ENCODE peak calls at places on chromosomes 5 and 9, in six cellular contexts. B is aorta; P is cardiac muscle cell; K is CD4-positive, CD25-positive, alpha-beta regulatory T cell; Z is heart left ventricle; V is colonic mucosa. W is an unnamed sample. For H3K4me1, the result is how much of the 10 kb centered on the place peaks cover.

GRCh38 chr5:133244242-133244641 is 192.4 kb downstream of the HSPA4 start:
- DNase-seq in P (no peak), B (peak), Z (no peak), K (no peak), V (no peak), W (no peak)

GRCh38 chr5:26121343-26121742 is 917.0 kb downstream of the CDH9 start:
- DNase-seq in B (no peak), V (no peak), Z (no peak), P (no peak), K (no peak), W (no peak)

GRCh38 chr5:151602806-151603205 is 11.7 kb upstream of the FAT2 start:
- DNase-seq in K (no peak), Z (no peak), P (peak), B (no peak), V (no peak), W (no peak)

GRCh38 chr5:73031839-73032238 is 76.0 kb downstream of the FCHO2 start:
- DNase-seq in V (no peak), K (no peak), Z (no peak), P (peak), B (no peak), W (peak)

GRCh38 chr9:90858505-90858904 is 56.9 kb downstream of the SYK start:
- DNase-seq in V (no peak), Z (no peak), B (no peak), K (no peak), P (no peak), W (no peak)

GRCh38 chr5:173304591-173304988 is 23.6 kb downstream of the STC2 start:
- DNase-seq in P (no peak), B (no peak), K (no peak), V (no peak), Z (no peak), W (no peak)

GRCh38 chr9:131578778-131579504 is 33.6 kb downstream of the PRRT1B start:
- DNase-seq in Z (no peak), V (no peak), P (no peak), K (peak), B (peak), W (no peak)

GRCh38 chr5:87260604-87261200 is 7.0 kb upstream of the RASA1 start:
- DNase-seq in B (no peak), V (no peak), K (no peak), Z (no peak), P (no peak), W (no peak)

GRCh38 chr5:167814828-167815227 is 476.6 kb upstream of the WWC1 start:
- DNase-seq in B (no peak), P (peak), K (no peak), Z (no peak), V (no peak), W (peak)

GRCh38 chr5:14041528-14042184 is 97.2 kb upstream of the DNAH5 start:
- DNase-seq in K (no peak), V (no peak), Z (no peak), B (no peak), P (no peak), W (no peak)

GRCh38 chr9:95131023-95131943 is 186.2 kb downstream of the FANCC start:
- DNase-seq in P (peak), Z (peak), V (peak), K (peak), B (peak), W (no peak)

GRCh38 chr9:13529321-13530104 is 250.0 kb upstream of the MPDZ start:
- DNase-seq in V (no peak), P (no peak), K (no peak), B (no peak), Z (no peak), W (no peak)

GRCh38 chr9:91495450-91495849 is 71.8 kb upstream of the NFIL3 start:
- DNase-seq in V (no peak), P (peak), Z (no peak), K (no peak), B (no peak), W (no peak)

GRCh38 chr9:107251756-107252322 is 31.2 kb upstream of the RAD23B start:
- DNase-seq in V (no peak), B (no peak), Z (peak), P (peak), K (no peak), W (no peak)

GRCh38 chr5:168291281-168291960 is at the start of gene WWC1:
- DNase-seq in K (peak), B (no peak), P (peak), Z (no peak), V (peak), W (peak)

GRCh38 chr5:177494356-177495195 is 2.8 kb downstream of the PDLIM7 start:
- DNase-seq in Z (peak), B (peak), K (no peak), P (peak), V (peak), W (peak)

GRCh38 chr9:93900436-93900819 is 54.7 kb downstream of the BARX1 start:
- DNase-seq in Z (no peak), K (no peak), P (no peak), V (no peak), B (no peak), W (no peak)

GRCh38 chr9:28032178-28032532 is 458.9 kb upstream of the C9orf72 start:
- DNase-seq in K (no peak), P (no peak), B (no peak), Z (no peak), V (no peak), W (no peak)

GRCh38 chr9:124365045-124365444 is 50.2 kb downstream of the PSMB7 start:
- DNase-seq in B (no peak), P (no peak), V (no peak), Z (no peak), K (no peak), W (no peak)

GRCh38 chr5:66697796-66698564 is 101.8 kb downstream of the MAST4 start:
- DNase-seq in B (no peak), P (no peak), K (no peak), V (no peak), Z (no peak), W (no peak)

GRCh38 chr9:113963017-113963620 is 87.0 kb downstream of the ZNF618 start:
- DNase-seq in B (peak), K (no peak), Z (peak), P (peak), V (peak), W (no peak)

GRCh38 chr5:150045512-150045911 is 40.8 kb downstream of the CSF1R start:
- DNase-seq in V (no peak), K (no peak), Z (no peak), B (no peak), P (no peak), W (no peak)

GRCh38 chr9:112546149-112547012 is 59.8 kb downstream of the KIAA1958 start:
- DNase-seq in P (peak), B (no peak), V (no peak), Z (no peak), K (no peak), W (no peak)

GRCh38 chr5:156375895-156376495 is 49.0 kb downstream of the SGCD start:
- DNase-seq in Z (no peak), V (no peak), B (no peak), P (no peak), K (no peak), W (no peak)

GRCh38 chr9:137456061-137456863 is 2.9 kb downstream of the NSMF start:
- DNase-seq in P (peak), K (no peak), B (peak), V (no peak), Z (peak), W (no peak)

GRCh38 chr5:151617841-151618710 is 26.9 kb upstream of the FAT2 start:
- DNase-seq in V (no peak), Z (no peak), K (no peak), P (no peak), B (no peak), W (no peak)

GRCh38 chr5:149959406-149960236 is 937 bp upstream of the SLC26A2 start:
- DNase-seq in Z (no peak), K (peak), B (no peak), P (peak), V (no peak), W (no peak)

GRCh38 chr5:132064738-132065331 is 4.4 kb downstream of the IL3 start:
- DNase-seq in P (peak), B (peak), V (peak), Z (peak), K (peak), W (peak)

GRCh38 chr5:50963647-50964584 is 297.5 kb downstream of the PARP8 start:
- DNase-seq in Z (no peak), V (no peak), P (no peak), B (no peak), K (no peak), W (no peak)
- H3K4me3 ChIP-seq in Z (peak), V (peak), P (peak), B (peak), K (no peak), W (peak)

DNA sequence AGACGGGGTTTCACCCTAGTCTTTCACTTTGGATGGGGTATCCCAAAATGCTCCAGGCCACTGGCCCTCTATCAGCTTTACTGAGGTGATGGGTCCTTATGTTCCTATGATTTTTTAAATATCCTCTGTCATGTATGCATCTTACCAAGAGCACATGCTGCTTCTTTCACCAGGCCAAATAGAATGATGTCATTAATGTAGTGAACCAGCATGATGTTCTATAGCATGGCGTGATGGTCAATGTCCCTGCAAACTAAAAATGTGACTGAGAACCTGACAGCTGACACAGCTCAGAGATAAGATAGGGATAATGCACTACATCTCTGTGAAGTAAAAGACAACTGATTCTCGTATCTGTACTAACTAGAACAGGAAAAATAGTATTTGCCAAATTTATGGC is 103.6 kb downstream of the SLC1A3 start:
- DNase-seq in V (no peak), P (no peak), B (no peak), Z (no peak), K (no peak), W (no peak)
- H3K4me1 ChIP-seq in V (under half), P (under half), B (under half), Z (under half), K (under half), W (under half)

GRCh38 chr5:180785151-180785781 is 17.3 kb downstream of the MGAT1 start:
- DNase-seq in K (no peak), P (no peak), V (peak), B (no peak), Z (no peak), W (no peak)

GRCh38 chr5:180787025-180787424 is 15.6 kb downstream of the MGAT1 start:
- DNase-seq in Z (no peak), K (no peak), P (no peak), V (no peak), B (no peak), W (no peak)

GRCh38 chr5:180786398-180787005 is 16.1 kb downstream of the MGAT1 start:
- DNase-seq in K (no peak), P (no peak), Z (no peak), V (peak), B (no peak), W (peak)

GRCh38 chr5:180784497-180785097 is 18.0 kb downstream of the MGAT1 start:
- DNase-seq in Z (peak), K (peak), P (peak), B (peak), V (peak), W (no peak)

DNA sequence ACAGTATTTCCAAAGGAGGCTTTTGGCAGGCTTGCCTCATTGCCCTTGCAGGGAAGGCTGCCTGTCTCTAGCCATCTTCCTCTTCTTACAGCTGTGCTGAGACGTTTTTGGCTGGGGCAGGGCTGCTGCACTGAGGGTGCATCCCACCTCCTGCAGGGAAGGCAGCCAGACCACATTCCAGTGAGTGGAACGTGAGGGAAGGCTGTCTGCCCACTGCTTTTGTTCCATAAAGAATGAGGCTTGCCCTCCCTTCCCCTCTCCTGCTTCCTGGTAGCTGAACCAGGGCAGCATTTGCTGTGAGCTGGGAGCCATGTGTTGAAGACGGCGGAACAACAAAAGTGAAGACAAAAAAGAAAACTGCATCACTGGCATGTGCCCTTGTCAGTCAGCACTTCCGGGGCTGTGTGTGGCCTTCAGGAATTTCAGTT is 16.8 kb downstream of the MGAT1 start:
- DNase-seq in K (no peak), B (no peak), V (no peak), P (peak), Z (no peak), W (no peak)
- H3K4me3 ChIP-seq in K (no peak), B (no peak), V (no peak), P (no peak), Z (no peak), W (no peak)

DNA sequence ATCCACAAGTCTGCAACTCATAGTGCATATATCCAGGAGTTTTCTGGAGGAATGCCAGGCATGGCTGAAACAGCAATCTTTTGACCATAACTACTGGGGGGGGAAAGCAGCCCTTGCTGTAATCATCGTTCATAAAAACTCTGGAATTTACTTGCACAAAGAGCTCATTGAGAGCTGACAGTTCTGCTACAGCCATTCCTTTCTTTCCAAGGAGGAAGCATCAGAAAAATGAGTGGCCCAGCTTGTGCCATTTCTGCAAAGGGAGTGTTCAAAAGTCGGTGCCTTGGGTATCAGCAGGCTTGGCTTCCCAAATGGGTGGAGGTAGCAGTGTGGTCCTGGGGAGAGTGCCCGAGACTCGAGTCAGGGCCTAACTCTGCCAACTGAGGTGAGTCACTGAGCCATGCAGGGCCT is 101.5 kb downstream of the GCNT1 start:
- DNase-seq in Z (no peak), P (peak), B (peak), V (peak), K (no peak), W (no peak)
- H3K4me1 ChIP-seq in Z (under half), P (under half), B (under half), V (under half), K (under half), W (under half)

DNA sequence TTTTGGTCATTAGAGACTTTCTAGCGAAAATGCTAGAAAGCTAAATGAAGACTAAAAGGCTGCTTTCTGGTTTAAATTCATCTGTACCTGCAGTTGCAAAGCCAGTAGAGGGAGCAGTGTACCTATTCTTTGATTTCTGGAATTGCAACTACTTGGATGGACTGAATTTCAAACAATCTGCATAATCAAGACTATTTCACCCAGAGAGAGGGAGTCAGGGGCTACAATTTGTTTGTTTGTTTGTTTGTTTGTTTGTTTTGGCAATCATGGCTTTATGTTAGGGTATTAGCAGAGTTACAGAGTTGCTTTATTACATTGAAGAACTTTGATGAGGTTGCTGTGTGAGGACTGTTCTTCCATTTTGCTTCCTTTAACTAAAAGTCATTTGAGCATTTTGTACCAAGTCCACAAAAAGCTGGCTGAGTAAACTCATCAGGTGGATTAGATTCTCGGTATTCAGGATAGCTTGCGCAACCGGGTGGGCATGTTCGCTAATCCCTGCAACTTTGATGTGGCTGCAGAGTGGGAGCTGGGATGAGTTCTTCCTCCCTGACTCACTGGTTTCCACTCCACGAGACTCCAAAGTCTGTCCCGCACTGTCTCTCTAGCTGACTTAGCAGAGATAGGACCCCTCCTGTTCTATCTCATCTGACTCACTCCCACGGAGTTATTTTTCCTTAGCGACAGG is 80.0 kb upstream of the TUT7 start:
- DNase-seq in P (peak), B (peak), Z (peak), K (peak), V (no peak), W (no peak)
- H3K4me3 ChIP-seq in P (no peak), B (no peak), Z (no peak), K (no peak), V (no peak), W (no peak)